ENCODE peak calls at places on chromosomes 16 and 17, in eight cellular contexts. U is colonic mucosa, I is heart left ventricle, F is WERI-Rb-1, Q is heart right ventricle, T is cardiac muscle cell, X is adrenal gland, S is mammary epithelial cell. W is an unnamed sample. For H3K36me3, the result is how much of the 10 kb centered on the place peaks cover.

GRCh38 chr16:72884573-72884972 is 163.4 kb downstream of the ZFHX3 start:
- DNase-seq in T (no peak), Q (no peak), F (no peak), X (no peak), S (no peak), I (no peak), U (no peak), W (no peak)

GRCh38 chr16:49515016-49515415 is 141.4 kb downstream of the C16orf78 start:
- DNase-seq in S (no peak), T (no peak), I (no peak), Q (no peak), X (no peak), U (no peak), F (no peak), W (no peak)

GRCh38 chr17:66835476-66835875 is 559 bp downstream of the CACNG5 start:
- DNase-seq in I (no peak), U (no peak), T (no peak), Q (no peak), F (peak), S (no peak), X (no peak), W (no peak)

GRCh38 chr17:64750891-64751677 is 89.0 kb upstream of the SMURF2 start:
- DNase-seq in T (no peak), I (no peak), Q (no peak), F (no peak), X (no peak), U (no peak), S (peak), W (no peak)

GRCh38 chr17:31281061-31281460 is 16.0 kb downstream of the OMG start:
- DNase-seq in Q (no peak), S (no peak), F (no peak), U (no peak), I (no peak), X (no peak), T (no peak), W (no peak)

GRCh38 chr16:11308493-11309283 is 27.6 kb upstream of the PRM1 start:
- DNase-seq in I (no peak), X (no peak), S (no peak), U (no peak), T (no peak), F (no peak), Q (no peak), W (no peak)

GRCh38 chr16:86929149-86929871 is 351.0 kb downstream of the FOXL1 start:
- DNase-seq in S (peak), U (no peak), Q (peak), T (peak), F (peak), I (peak), X (no peak), W (peak)

GRCh38 chr16:177981-178676 is 1.6 kb downstream of the HBA1 start:
- DNase-seq in U (no peak), X (no peak), I (no peak), S (no peak), F (no peak), Q (no peak), T (no peak), W (no peak)

GRCh38 chr17:7464081-7464480 is 15.3 kb downstream of the ZBTB4 start:
- DNase-seq in U (no peak), X (no peak), F (no peak), I (no peak), T (no peak), Q (no peak), S (peak), W (no peak)

GRCh38 chr17:81976332-81977210 is 858 bp upstream of the ASPSCR1 start:
- DNase-seq in Q (no peak), S (no peak), X (peak), I (peak), T (no peak), F (peak), U (peak), W (no peak)

GRCh38 chr17:41967141-41967920 is 736 bp downstream of the CNP start:
- DNase-seq in Q (no peak), T (peak), F (peak), X (peak), U (peak), I (peak), S (peak), W (no peak)

GRCh38 chr16:84340305-84341040 is 27.9 kb upstream of the ATP2C2 start:
- DNase-seq in F (no peak), X (no peak), U (peak), I (no peak), T (no peak), S (peak), Q (no peak), W (no peak)

GRCh38 chr16:17470002-17470870 is 524 bp downstream of the XYLT1 start:
- DNase-seq in U (peak), S (peak), T (peak), I (no peak), X (no peak), F (peak), Q (no peak), W (no peak)

GRCh38 chr16:27374231-27374793 is 27.7 kb upstream of the IL21R start:
- DNase-seq in X (peak), F (no peak), S (no peak), T (no peak), Q (no peak), U (no peak), I (no peak), W (no peak)

GRCh38 chr17:79003661-79004411 is 5.7 kb downstream of the CANT1 start:
- DNase-seq in Q (no peak), I (no peak), X (no peak), S (no peak), U (peak), F (no peak), T (no peak), W (no peak)

GRCh38 chr17:66717680-66718079 is 117.2 kb upstream of the CACNG5 start:
- DNase-seq in S (peak), X (no peak), F (peak), Q (no peak), I (no peak), T (no peak), U (peak), W (no peak)

GRCh38 chr16:4496305-4496704 is 20.1 kb downstream of the HMOX2 start:
- DNase-seq in S (peak), F (no peak), I (no peak), T (no peak), Q (no peak), X (no peak), U (no peak), W (no peak)

GRCh38 chr16:70805787-70806186 is 4.8 kb upstream of the VAC14 start:
- DNase-seq in Q (no peak), T (no peak), U (no peak), X (no peak), I (no peak), F (no peak), S (peak), W (no peak)

GRCh38 chr17:73782641-73783381 is 138.6 kb upstream of the SDK2 start:
- DNase-seq in F (peak), S (no peak), I (no peak), X (no peak), U (peak), Q (no peak), T (peak), W (no peak)

GRCh38 chr17:31596382-31597323 is 205.2 kb downstream of the RAB11FIP4 start:
- DNase-seq in F (no peak), U (peak), T (peak), S (peak), X (peak), Q (peak), I (peak), W (peak)

GRCh38 chr16:87560428-87561199 is 41.7 kb upstream of the JPH3 start:
- DNase-seq in T (no peak), I (peak), S (no peak), Q (peak), X (peak), U (peak), F (peak), W (no peak)

GRCh38 chr17:63622571-63623390 is 564 bp downstream of the MAP3K3 start:
- DNase-seq in F (peak), U (peak), T (peak), S (peak), Q (peak), I (peak), X (peak), W (peak)

GRCh38 chr17:20072692-20072992 is 63.5 kb downstream of the SPECC1 start:
- DNase-seq in U (no peak), S (no peak), I (no peak), Q (no peak), F (no peak), X (no peak), T (no peak), W (no peak)

GRCh38 chr17:15651001-15651582 is 31.6 kb upstream of the FBXW10B start:
- DNase-seq in U (peak), Q (no peak), S (no peak), X (peak), T (no peak), F (no peak), I (no peak), W (no peak)

GRCh38 chr17:82440991-82441627 is 9.4 kb downstream of the CYBC1 start:
- DNase-seq in T (no peak), S (no peak), F (peak), X (no peak), I (peak), Q (peak), U (no peak), W (no peak)

GRCh38 chr16:4140652-4141051 is 24.4 kb upstream of the ADCY9 start:
- DNase-seq in S (peak), F (peak), U (no peak), I (no peak), Q (no peak), T (no peak), X (no peak), W (no peak)

GRCh38 chr16:12573730-12574383 is 229.8 kb downstream of the CPPED1 start:
- DNase-seq in X (no peak), U (peak), Q (peak), I (no peak), F (peak), T (peak), S (peak), W (no peak)

GRCh38 chr16:9095171-9095570 is 3.7 kb downstream of the HAPSTR1 start:
- DNase-seq in X (no peak), I (no peak), S (no peak), F (no peak), T (no peak), U (no peak), Q (no peak), W (no peak)

GRCh38 chr17:32870969-32871368 is 6.0 kb downstream of the MYO1D start:
- DNase-seq in I (no peak), T (no peak), S (no peak), F (no peak), Q (no peak), X (peak), U (no peak), W (no peak)

GRCh38 chr17:80943346-80944145 is 48.1 kb upstream of the CHMP6 start:
- DNase-seq in X (no peak), F (no peak), T (no peak), Q (no peak), U (no peak), I (peak), S (no peak), W (no peak)

GRCh38 chr17:17739388-17740066 is 58.3 kb downstream of the RAI1 start:
- DNase-seq in S (peak), U (peak), X (peak), F (peak), I (peak), Q (no peak), T (no peak), W (no peak)

GRCh38 chr17:77416096-77416713 is 275.4 kb downstream of the SEC14L1 start:
- DNase-seq in X (no peak), I (no peak), S (no peak), U (no peak), T (no peak), Q (no peak), F (no peak), W (no peak)

DNA sequence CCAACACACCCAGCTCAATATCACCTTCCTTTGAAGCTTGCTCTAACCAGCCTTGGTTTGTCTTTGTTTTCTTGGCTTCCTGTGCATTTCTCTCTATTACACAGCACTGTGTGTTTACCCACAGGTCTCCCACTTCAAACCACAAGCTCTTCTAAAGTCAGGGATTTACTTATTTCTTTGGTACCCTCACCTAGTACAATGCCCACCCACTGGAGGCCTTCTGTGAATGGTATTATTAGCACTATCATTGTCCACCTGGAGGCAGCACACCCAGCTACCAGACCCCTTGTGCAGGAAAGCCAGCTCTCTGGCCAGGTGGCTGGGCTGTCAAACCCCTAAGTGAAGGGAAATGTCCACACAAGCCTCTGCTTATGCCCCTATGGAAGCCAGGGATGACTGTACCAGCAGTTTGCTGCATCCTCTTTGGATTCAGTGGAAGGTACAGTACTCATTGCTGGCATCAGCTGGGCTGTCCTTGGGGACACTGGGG is 9.4 kb upstream of the TOP2A start:
- DNase-seq in Q (no peak), U (peak), F (no peak), S (no peak), X (no peak), I (no peak), T (no peak), W (no peak)
- TF ChIP-seq CTCF in Q (no peak), U (no peak), F (peak), S (no peak), X (no peak), I (no peak), T (no peak), W (no peak)

DNA sequence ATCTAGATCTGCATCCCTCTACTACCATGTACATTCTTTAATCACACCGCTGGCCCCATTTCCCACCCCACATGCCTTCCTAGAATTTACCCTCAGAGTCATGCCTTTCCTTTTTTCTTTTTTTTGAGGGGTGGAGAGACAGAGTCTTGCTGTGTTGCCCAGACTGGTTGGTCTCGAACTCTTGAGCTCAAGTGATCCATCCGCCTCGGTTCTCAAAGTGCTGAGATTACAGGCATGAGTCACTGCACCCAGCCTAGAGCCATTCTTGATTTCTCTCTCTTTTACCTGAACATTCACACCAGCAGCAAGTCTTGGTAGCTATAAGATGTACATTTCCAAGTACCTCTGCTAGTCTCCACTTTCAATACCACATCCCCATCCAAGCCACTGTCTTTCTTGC is 2.1 kb downstream of the PAGR1 start:
- DNase-seq in S (no peak), I (no peak), X (no peak), T (no peak), Q (no peak), F (no peak), U (no peak), W (no peak)
- H3K4me3 ChIP-seq in S (no peak), I (no peak), X (no peak), T (no peak), Q (no peak), F (no peak), U (peak), W (no peak)

DNA sequence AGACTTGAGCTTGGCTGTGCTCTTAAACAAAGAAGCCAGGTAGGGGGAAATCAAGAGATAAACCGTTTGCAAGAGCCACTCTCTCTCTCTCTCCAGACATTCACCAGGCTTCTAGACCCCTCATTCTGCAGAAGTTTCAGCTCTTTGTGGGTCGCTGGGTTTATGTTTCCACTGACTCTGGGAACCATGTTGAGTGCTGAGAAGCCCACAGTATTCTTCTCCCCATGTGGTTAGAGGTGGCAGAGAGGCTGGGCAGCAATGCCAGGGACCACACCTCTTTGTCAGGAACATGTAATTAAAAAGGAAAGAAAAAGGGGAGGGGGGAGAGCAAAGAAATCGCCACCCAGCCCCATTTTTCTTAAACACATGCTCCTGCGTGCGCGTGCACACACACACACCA is 154.8 kb upstream of the SOX9 start:
- DNase-seq in S (no peak), Q (no peak), U (no peak), I (no peak), T (no peak), F (no peak), X (no peak), W (no peak)
- H3K36me3 ChIP-seq in S (under half), Q (under half), U (under half), I (under half), T (under half), F (under half), X (under half), W (under half)

DNA sequence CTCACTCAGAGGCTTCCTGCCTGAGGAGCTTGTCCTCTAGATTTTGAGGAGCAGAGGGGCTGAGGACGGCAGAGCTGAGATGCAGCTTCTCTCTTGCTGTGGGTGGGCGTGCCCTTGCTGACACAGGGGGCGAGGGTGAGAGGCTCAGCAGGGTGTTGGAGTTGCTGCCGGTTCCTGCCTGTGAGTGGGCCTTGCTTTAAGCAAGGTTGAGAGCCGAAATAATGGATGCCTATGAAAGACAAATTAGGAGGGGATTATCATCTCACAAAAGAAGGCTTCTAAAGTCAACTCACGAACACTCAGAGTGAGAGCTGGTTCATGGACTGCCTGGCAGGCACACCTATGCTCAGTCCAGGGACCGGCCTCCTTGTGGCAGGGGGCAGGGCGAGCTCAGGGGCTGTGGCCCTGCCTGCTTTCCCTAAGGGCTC is 215.6 kb downstream of the MSI2 start:
- DNase-seq in Q (no peak), I (no peak), X (no peak), T (no peak), S (no peak), U (no peak), F (peak), W (no peak)
- TF ChIP-seq CTCF in Q (no peak), I (no peak), X (no peak), T (no peak), S (no peak), U (no peak), F (peak), W (no peak)

GRCh38 chr16:3086596-3087242 is 12.4 kb downstream of the ZSCAN10 start:
- DNase-seq in S (no peak), X (no peak), T (no peak), I (no peak), F (no peak), U (no peak), Q (no peak), W (no peak)

GRCh38 chr16:3085868-3086595 is 13.1 kb downstream of the ZSCAN10 start:
- DNase-seq in U (no peak), F (no peak), T (no peak), S (no peak), Q (no peak), I (no peak), X (no peak), W (no peak)

GRCh38 chr16:3087836-3088235 is 11.3 kb downstream of the ZSCAN10 start:
- DNase-seq in U (no peak), T (no peak), X (no peak), S (no peak), I (peak), Q (peak), F (no peak), W (no peak)

GRCh38 chr16:3088450-3088849 is 10.6 kb downstream of the ZSCAN10 start:
- DNase-seq in F (no peak), X (no peak), I (no peak), S (no peak), Q (no peak), U (no peak), T (no peak), W (no peak)

DNA sequence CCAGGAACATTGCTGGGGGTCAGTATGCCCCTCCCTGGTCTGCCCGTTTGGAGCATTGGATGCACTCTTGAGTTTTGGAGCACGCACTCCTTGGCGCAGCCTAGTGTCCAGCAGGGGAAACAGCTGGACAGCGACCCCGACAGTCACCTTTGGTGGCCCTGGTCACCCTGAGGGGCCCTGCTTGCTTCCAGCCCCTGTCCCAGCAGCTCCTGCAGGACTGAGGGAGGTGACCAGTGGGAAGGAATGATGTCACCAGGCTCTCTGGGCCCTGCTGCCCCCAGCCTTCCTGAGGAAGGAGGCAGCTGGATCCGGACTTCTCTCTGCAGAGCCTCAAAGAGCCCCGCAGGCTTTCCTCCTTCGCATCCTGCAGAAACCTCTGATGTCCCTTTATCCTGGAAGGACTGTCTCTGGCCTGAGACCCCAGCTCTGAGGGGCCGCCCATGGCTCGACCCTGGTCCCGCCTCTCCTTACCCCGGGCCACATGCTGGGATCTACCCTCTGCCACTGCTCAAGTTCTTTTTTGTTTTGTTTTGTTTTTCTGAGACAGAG is 11.8 kb downstream of the ZSCAN10 start:
- DNase-seq in F (no peak), Q (peak), S (no peak), I (peak), U (no peak), X (peak), T (peak), W (no peak)
- H3K4me3 ChIP-seq in F (no peak), Q (no peak), S (no peak), I (peak), U (no peak), X (no peak), T (no peak), W (peak)

GRCh38 chr17:1686086-1686485 is 1.4 kb upstream of the PRPF8 start:
- DNase-seq in S (no peak), Q (no peak), F (no peak), U (no peak), T (no peak), X (no peak), I (no peak), W (no peak)

GRCh38 chr17:1684307-1685189 is at the start of gene PRPF8:
- DNase-seq in Q (peak), X (peak), T (peak), F (peak), I (peak), U (peak), S (peak), W (peak)

DNA sequence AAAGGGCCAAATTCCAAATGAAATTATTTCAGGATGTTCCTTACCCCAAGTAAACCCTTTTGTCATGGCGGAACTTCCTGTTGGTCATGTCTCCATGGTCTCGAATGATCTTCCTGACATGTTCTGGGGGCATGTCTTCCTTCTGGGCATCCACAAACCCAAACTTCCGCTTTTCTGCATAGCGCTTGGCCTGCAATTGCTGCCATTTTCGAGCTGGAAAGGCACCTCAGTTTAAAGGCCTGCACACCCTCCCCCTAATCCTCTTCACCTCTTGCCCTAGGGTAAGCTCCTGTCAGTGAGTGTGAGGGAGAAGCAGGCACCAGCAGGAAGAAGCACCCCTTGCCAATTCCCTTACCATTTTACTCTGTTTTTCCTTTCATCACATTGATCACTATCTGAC is 1.2 kb downstream of the PRPF8 start:
- DNase-seq in U (no peak), Q (no peak), S (no peak), X (no peak), T (no peak), I (no peak), F (peak), W (no peak)
- H3K36me3 ChIP-seq in U (under half), Q (under half), S (under half), X (under half), T (under half), I (half or more), F (half or more), W (under half)